ENCODE peak calls at places on chromosome 15, in four cellular contexts. K is head of caudate nucleus, G is endodermal cell, F is RCC 7860. L is an unnamed sample.

GRCh38 chr15:65558336-65558735 is 28.1 kb downstream of the HACD3 start:
- DNase-seq in K (no peak), F (no peak), G (no peak), L (no peak)

GRCh38 chr15:66294157-66294931 is 976 bp downstream of the DIS3L start:
- DNase-seq in K (no peak), G (no peak), F (peak; percentile 76), L (peak; percentile 52)

GRCh38 chr15:90650117-90650955 is 66.8 kb upstream of the BLM start:
- DNase-seq in K (no peak), F (no peak), G (no peak), L (no peak)

GRCh38 chr15:99507732-99508571 is 57.8 kb upstream of the MEF2A start:
- DNase-seq in G (peak; percentile 25), K (no peak), F (no peak), L (peak; percentile 34)

GRCh38 chr15:22796079-22796478 is 9.6 kb downstream of the NIPA1 start:
- DNase-seq in F (no peak), G (no peak), K (no peak), L (no peak)

GRCh38 chr15:73988075-73988969 is 3.8 kb downstream of the STOML1 start:
- DNase-seq in K (no peak), G (no peak), F (peak; percentile 84), L (peak; percentile 90)

GRCh38 chr15:32878342-32878741 is 160.5 kb downstream of the GREM1 start:
- DNase-seq in K (no peak), G (no peak), F (no peak), L (no peak)

GRCh38 chr15:68833734-68834334 is 13.1 kb upstream of the ANP32A start:
- DNase-seq in G (no peak), F (no peak), K (no peak), L (no peak)

GRCh38 chr15:40265875-40266274 is 17.0 kb downstream of the ANKRD63 start:
- DNase-seq in F (no peak), K (no peak), G (no peak), L (no peak)

GRCh38 chr15:65956307-65956706 is 87.0 kb downstream of the RAB11A start:
- DNase-seq in G (no peak), F (no peak), K (no peak), L (no peak)

GRCh38 chr15:62857411-62857853 is 185.1 kb upstream of the TPM1 start:
- DNase-seq in F (peak; percentile 79), G (peak; percentile 41), K (no peak), L (peak; percentile 99)

GRCh38 chr15:57604502-57604901 is 12.8 kb downstream of the MYZAP start:
- DNase-seq in F (no peak), G (no peak), K (no peak), L (no peak)

GRCh38 chr15:45181491-45182285 is 6.1 kb downstream of the SHF start:
- DNase-seq in K (no peak), F (no peak), G (peak; percentile 44), L (no peak)

GRCh38 chr15:38424101-38424552 is 29.8 kb upstream of the FAM98B start:
- DNase-seq in K (no peak), F (no peak), G (no peak), L (no peak)

GRCh38 chr15:77898811-77899730 is 178.4 kb downstream of the TBC1D2B start:
- DNase-seq in K (no peak), G (no peak), F (no peak), L (no peak)

GRCh38 chr15:45114076-45114750 is at the start of the genes DUOX2 and DUOXA2:
- DNase-seq in K (no peak), F (no peak), G (peak; percentile 53), L (no peak)

GRCh38 chr15:26887926-26888666 is 21.2 kb downstream of the GABRA5 start:
- DNase-seq in F (no peak), K (no peak), G (no peak), L (no peak)

GRCh38 chr15:80440024-80440423 is 35.8 kb downstream of the ARNT2 start:
- DNase-seq in G (no peak), K (no peak), F (peak; percentile 35), L (no peak)